ENCODE peak calls at places on chromosomes 3 and 15, in four cellular contexts. L is fibroblast of lung, U is GM23338, A is IMR-90. X is an unnamed sample. For H3K27me3 and H3K36me3, the result is how much of the 10 kb centered on the place peaks cover.

GRCh38 chr15:72155021-72155621 is 36.9 kb downstream of the SENP8 start:
- DNase-seq in L (peak), U (peak), A (peak), X (no peak)

GRCh38 chr3:123303976-123304560 is 102.3 kb downstream of the SEC22A start:
- DNase-seq in L (no peak), U (no peak), A (no peak), X (no peak)

GRCh38 chr3:184099806-184100686 is 3.2 kb downstream of the HTR3E start:
- DNase-seq in L (no peak), U (no peak), A (no peak), X (no peak)

GRCh38 chr3:125519678-125520562 is at the start of gene SNX4:
- DNase-seq in L (peak), U (peak), A (peak), X (peak)

GRCh38 chr3:13927295-13927694 is 47.4 kb upstream of the WNT7A start:
- DNase-seq in L (no peak), U (peak), A (peak), X (no peak)

GRCh38 chr15:88655103-88655553 is 16.3 kb downstream of the ISG20 start:
- DNase-seq in L (no peak), U (no peak), A (no peak), X (no peak)

GRCh38 chr15:28021281-28022039 is 77.7 kb downstream of the OCA2 start:
- DNase-seq in L (peak), U (peak), A (peak), X (peak)

GRCh38 chr3:66538390-66538789 is 37.6 kb upstream of the LRIG1 start:
- DNase-seq in L (no peak), U (no peak), A (no peak), X (no peak)

GRCh38 chr3:9915252-9916141 is 1.4 kb upstream of the IL17RC start:
- DNase-seq in L (peak), U (peak), A (peak), X (peak)

GRCh38 chr15:43390723-43391122 is 19.8 kb downstream of the TUBGCP4 start:
- DNase-seq in L (peak), U (no peak), A (peak), X (no peak)

GRCh38 chr15:54504695-54505094 is 526.5 kb downstream of the UNC13C start:
- DNase-seq in L (no peak), U (no peak), A (no peak), X (no peak)

GRCh38 chr3:177468331-177468730 is 271.0 kb upstream of the TBL1XR1 start:
- DNase-seq in L (peak), U (no peak), A (peak), X (no peak)

GRCh38 chr3:137343283-137343682 is 385.5 kb downstream of the IL20RB start:
- DNase-seq in L (no peak), U (no peak), A (no peak), X (no peak)

GRCh38 chr15:92167413-92167950 is 226.2 kb upstream of the ST8SIA2 start:
- DNase-seq in L (no peak), U (no peak), A (no peak), X (no peak)

GRCh38 chr15:29815000-29815704 is 7.1 kb downstream of the TJP1 start:
- DNase-seq in L (peak), U (no peak), A (peak), X (no peak)

GRCh38 chr3:176286456-176287115 is 910.7 kb downstream of the TBL1XR1 start:
- DNase-seq in L (no peak), U (no peak), A (peak), X (no peak)

GRCh38 chr3:195153653-195154052 is 117.3 kb downstream of the XXYLT1 start:
- DNase-seq in L (no peak), U (no peak), A (peak), X (no peak)

GRCh38 chr3:122843604-122844003 is 48.7 kb downstream of the SLC49A4 start:
- DNase-seq in L (no peak), U (no peak), A (no peak), X (no peak)

GRCh38 chr15:67018026-67018425 is 47.4 kb upstream of the SMAD3 start:
- DNase-seq in L (no peak), U (no peak), A (no peak), X (no peak)

GRCh38 chr3:190041333-190042041 is 79.2 kb downstream of the P3H2 start:
- DNase-seq in L (peak), U (peak), A (peak), X (peak)

GRCh38 chr3:160434071-160434470 is 15.5 kb downstream of the TRIM59 start:
- DNase-seq in L (peak), U (no peak), A (peak), X (no peak)

GRCh38 chr3:49681543-49681942 is 7.4 kb downstream of the APEH start:
- DNase-seq in L (no peak), U (no peak), A (no peak), X (no peak)

GRCh38 chr3:173939319-173939718 is 541.8 kb downstream of the NLGN1 start:
- DNase-seq in L (no peak), U (no peak), A (no peak), X (no peak)

GRCh38 chr3:129122697-129123055 is 1.1 kb upstream of the RAB43 start:
- DNase-seq in L (no peak), U (peak), A (no peak), X (no peak)

GRCh38 chr3:58535531-58536500 is 1.2 kb downstream of the ACOX2 start:
- DNase-seq in L (peak), U (no peak), A (no peak), X (no peak)

GRCh38 chr3:6747017-6747416 is 113.9 kb upstream of the GRM7 start:
- DNase-seq in L (no peak), U (no peak), A (no peak), X (no peak)
- H3K27me3 ChIP-seq in L (under half), U (under half), A (under half), X (under half)

GRCh38 chr3:38265604-38266307 is at the start of gene SLC22A13:
- DNase-seq in L (no peak), U (no peak), A (no peak), X (no peak)

GRCh38 chr3:38264779-38265178 is 833 bp upstream of the SLC22A13 start:
- DNase-seq in L (no peak), U (no peak), A (no peak), X (peak)

GRCh38 chr3:38268522-38268921 is 2.9 kb downstream of the SLC22A13 start:
- DNase-seq in L (no peak), U (no peak), A (no peak), X (no peak)

GRCh38 chr3:38267689-38268477 is 2.3 kb downstream of the SLC22A13 start:
- DNase-seq in L (no peak), U (peak), A (no peak), X (peak)

DNA sequence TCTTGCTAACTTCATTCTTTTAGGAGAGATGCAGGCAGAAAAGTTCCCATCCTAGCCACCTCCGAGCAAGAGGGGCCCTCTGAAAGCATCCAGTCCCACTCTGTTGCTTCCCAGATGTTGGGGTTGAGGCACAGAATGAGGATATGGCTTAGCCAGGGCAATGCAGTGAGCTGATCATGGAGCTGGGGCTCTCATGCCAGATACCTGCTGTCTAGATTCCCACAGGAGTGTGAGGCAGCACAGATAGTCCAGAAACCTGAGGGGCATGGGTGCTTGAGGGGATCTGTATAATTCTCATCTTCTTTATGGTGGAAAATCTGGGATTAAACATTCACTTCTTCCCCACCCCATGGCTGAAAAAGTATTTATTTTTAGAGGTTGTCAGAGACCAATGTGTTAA is 1.2 kb downstream of the SLC22A13 start:
- DNase-seq in L (no peak), U (no peak), A (no peak), X (no peak)
- H3K4me3 ChIP-seq in L (no peak), U (no peak), A (no peak), X (no peak)

GRCh38 chr3:146274833-146275232 is 23.9 kb upstream of the PLSCR4 start:
- DNase-seq in L (peak), U (no peak), A (peak), X (no peak)
- H3K36me3 ChIP-seq in L (under half), U (under half), A (under half), X (under half)

GRCh38 chr15:69673236-69673881 is 220.7 kb downstream of the RPLP1 start:
- DNase-seq in L (no peak), U (no peak), A (no peak), X (no peak)
- H3K27me3 ChIP-seq in L (under half), U (under half), A (half or more), X (under half)

GRCh38 chr15:74994236-74994635 is 1.1 kb upstream of the SCAMP5 start:
- DNase-seq in L (no peak), U (no peak), A (no peak), X (no peak)

GRCh38 chr15:74995779-74996765 is 709 bp downstream of the SCAMP5 start:
- DNase-seq in L (no peak), U (peak), A (no peak), X (peak)

GRCh38 chr15:74995182-74995778 is at the start of gene SCAMP5:
- DNase-seq in L (peak), U (peak), A (peak), X (peak)

GRCh38 chr15:74992619-74993018 is 2.7 kb upstream of the SCAMP5 start:
- DNase-seq in L (no peak), U (no peak), A (no peak), X (no peak)

DNA sequence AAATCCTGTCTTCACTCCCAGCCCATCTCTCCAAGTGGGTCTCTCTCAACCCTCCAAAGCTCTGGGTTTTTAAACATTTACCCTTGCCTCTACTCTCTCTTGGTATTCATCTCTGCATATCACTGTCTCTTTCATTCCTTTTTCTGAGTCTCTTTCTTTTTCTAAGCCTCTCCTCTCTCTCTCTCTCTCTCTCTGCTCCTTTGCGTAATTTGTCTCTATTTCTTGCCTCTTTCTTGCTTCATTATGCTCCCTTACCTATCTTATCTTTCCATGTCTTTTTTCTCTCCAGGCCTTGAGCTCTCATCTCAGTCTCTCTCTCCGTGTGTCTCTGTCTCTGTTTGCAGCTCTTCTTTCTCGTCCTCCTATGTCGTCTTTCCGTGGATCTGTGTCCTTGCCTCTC is 678 bp upstream of the SCAMP5 start:
- DNase-seq in L (no peak), U (no peak), A (no peak), X (no peak)
- H3K4me3 ChIP-seq in L (no peak), U (peak), A (no peak), X (no peak)

X was measured in H7.